ENCODE peak calls at places on chromosomes 12 and 14, in eight cellular contexts. J is stimulated activated CD8-positive, alpha-beta memory T cell treated with anti-CD3 and anti-CD28 coated beads, Interleukin-2, amount 100 ng/mL, for 1 hour; E is progenitor cell of endocrine pancreas; U is hypothalamus; Q is iris pigment epithelial cell; V is effector CD4-positive, alpha-beta T cell; A is activated CD4-positive, alpha-beta T cell treated with anti-CD3 and anti-CD28 coated beads for 24 hours; L is NCI-H2081 treated with DMSO at 0.1 percent for 48 hours. R is an unnamed sample.

GRCh38 chr12:47085815-47086252 is 6.1 kb upstream of the AMIGO2 start:
- DNase-seq in J (peak; percentile 25), Q (peak; percentile 84), A (no peak), U (no peak), L (peak; percentile 36), E (no peak), V (peak; percentile 24), R (no peak)

GRCh38 chr12:115378296-115378695 is 694.3 kb upstream of the TBX3 start:
- DNase-seq in E (no peak), Q (no peak), A (no peak), U (no peak), J (no peak), L (no peak), V (no peak), R (no peak)

GRCh38 chr12:66584673-66585072 is 94.2 kb downstream of the GRIP1 start:
- DNase-seq in A (no peak), J (no peak), Q (peak; percentile 45), U (no peak), V (no peak), L (no peak), E (no peak), R (no peak)

GRCh38 chr12:53659011-53659551 is 16.8 kb downstream of the ATP5MC2 start:
- DNase-seq in J (no peak), L (peak; percentile 16), A (no peak), E (peak; percentile 19), V (no peak), U (peak; percentile 20), Q (peak; percentile 69), R (peak; percentile 28)

GRCh38 chr14:35123388-35123703 is 994 bp downstream of the PRORP start:
- DNase-seq in J (no peak), U (no peak), A (no peak), E (no peak), V (no peak), Q (no peak), L (no peak), R (no peak)

GRCh38 chr12:93130371-93131049 is 201.4 kb upstream of the EEA1 start:
- DNase-seq in A (no peak), Q (peak; percentile 55), E (no peak), L (no peak), J (no peak), U (no peak), V (no peak), R (no peak)

GRCh38 chr14:73251516-73252215 is 14.4 kb downstream of the PAPLN start:
- DNase-seq in L (no peak), V (no peak), E (no peak), J (no peak), A (no peak), U (no peak), Q (no peak), R (no peak)

GRCh38 chr12:72282721-72283120 is 10.6 kb downstream of the TRHDE start:
- DNase-seq in J (no peak), E (no peak), A (no peak), V (no peak), L (no peak), Q (peak; percentile 66), U (no peak), R (no peak)

GRCh38 chr14:91311284-91311662 is 66.8 kb upstream of the GPR68 start:
- DNase-seq in V (peak; percentile 42), E (no peak), J (no peak), U (no peak), L (no peak), Q (no peak), A (peak; percentile 22), R (no peak)

GRCh38 chr14:101581806-101582205 is 20.5 kb downstream of the DIO3 start:
- DNase-seq in E (no peak), Q (no peak), A (no peak), J (no peak), U (no peak), L (no peak), V (no peak), R (no peak)

GRCh38 chr12:121494093-121494787 is 86.6 kb downstream of the KDM2B start:
- DNase-seq in V (peak; percentile 49), L (no peak), A (peak; percentile 58), Q (peak; percentile 24), U (peak; percentile 32), J (peak; percentile 19), E (peak; percentile 23), R (peak; percentile 59)